ENCODE peak calls at places on chromosomes 11 and 22, in seven cellular contexts. K, T, B, Y, X, M and Q are unnamed samples.
A peak's percentile ranks its signal among the peaks of the same experiment; 100 is the strongest.

GRCh38 chr11:23263466-23263865 is 403.2 kb upstream of the CCDC179 start:
- DNase-seq in K (no peak), T (no peak), B (no peak), Y (no peak), X (no peak), M (no peak), Q (no peak)

GRCh38 chr11:9757809-9758675 is 94.2 kb downstream of the SWAP70 start:
- DNase-seq in K (peak; percentile 88), T (peak; percentile 73), B (peak; percentile 99), Y (peak; percentile 77), X (peak; percentile 72), M (peak; percentile 80), Q (peak; percentile 76)

GRCh38 chr22:21074092-21074715 is 28.5 kb downstream of the LRRC74B start:
- DNase-seq in K (no peak), T (peak; percentile 50), B (peak; percentile 45), Y (no peak), X (peak; percentile 83), M (no peak), Q (peak; percentile 62)

GRCh38 chr11:65864758-65865471 is 4.7 kb downstream of the MUS81 start:
- DNase-seq in K (peak; percentile 0), T (no peak), B (no peak), Y (no peak), X (no peak), M (no peak), Q (no peak)

GRCh38 chr11:91960770-91961169 is 263.8 kb upstream of the FAT3 start:
- DNase-seq in K (no peak), T (no peak), B (no peak), Y (no peak), X (no peak), M (no peak), Q (no peak)

GRCh38 chr22:31275576-31275975 is 16.7 kb downstream of the PIK3IP1 start:
- DNase-seq in K (no peak), T (no peak), B (no peak), Y (no peak), X (no peak), M (no peak), Q (no peak)

GRCh38 chr11:14812776-14813175 is 79.3 kb downstream of the CYP2R1 start:
- DNase-seq in K (peak; percentile 43), T (no peak), B (no peak), Y (no peak), X (peak; percentile 2), M (no peak), Q (no peak)

GRCh38 chr22:37344735-37345462 is 62.6 kb downstream of the CYTH4 start:
- DNase-seq in K (no peak), T (no peak), B (no peak), Y (no peak), X (no peak), M (no peak), Q (no peak)

GRCh38 chr22:32985899-32986772 is 72.0 kb downstream of the SYN3 start:
- DNase-seq in K (peak; percentile 88), T (peak; percentile 82), B (peak; percentile 67), Y (peak; percentile 8), X (peak; percentile 71), M (peak; percentile 85), Q (peak; percentile 82)

GRCh38 chr11:134418119-134418840 is 6.2 kb upstream of the B3GAT1 start:
- DNase-seq in K (peak; percentile 45), T (peak; percentile 19), B (no peak), Y (peak; percentile 2), X (peak; percentile 3), M (no peak), Q (no peak)

GRCh38 chr11:62713343-62713742 is 5.9 kb downstream of the GNG3 start:
- DNase-seq in K (no peak), T (no peak), B (peak; percentile 55), Y (no peak), X (no peak), M (no peak), Q (no peak)

GRCh38 chr11:78459738-78460137 is 42.1 kb upstream of the GAB2 start:
- DNase-seq in K (no peak), T (no peak), B (no peak), Y (peak; percentile 37), X (no peak), M (no peak), Q (no peak)

GRCh38 chr11:66071326-66071870 is 1.3 kb downstream of the PACS1 start:
- DNase-seq in K (no peak), T (no peak), B (no peak), Y (no peak), X (no peak), M (no peak), Q (no peak)

GRCh38 chr11:17552392-17553248 is 5.6 kb downstream of the OTOG start:
- DNase-seq in K (no peak), T (no peak), B (no peak), Y (peak; percentile 6), X (peak; percentile 14), M (no peak), Q (no peak)

GRCh38 chr22:45997077-45997774 is 20.3 kb upstream of the WNT7B start:
- DNase-seq in K (peak; percentile 62), T (peak; percentile 96), B (peak; percentile 28), Y (peak; percentile 98), X (peak; percentile 95), M (peak; percentile 63), Q (peak; percentile 97)

GRCh38 chr11:72100462-72100861 is 2.6 kb downstream of the LAMTOR1 start:
- DNase-seq in K (no peak), T (no peak), B (peak; percentile 59), Y (peak; percentile 44), X (no peak), M (no peak), Q (no peak)

GRCh38 chr22:21450320-21450831 is 16.8 kb upstream of the TMEM191C start:
- DNase-seq in K (peak; percentile 41), T (no peak), B (no peak), Y (no peak), X (no peak), M (peak; percentile 30), Q (no peak)

GRCh38 chr11:75869661-75870455 is 54.8 kb downstream of the UVRAG start:
- DNase-seq in K (no peak), T (no peak), B (no peak), Y (peak; percentile 14), X (no peak), M (no peak), Q (no peak)

GRCh38 chr22:37163618-37164534 is 14.2 kb upstream of the IL2RB start:
- DNase-seq in K (no peak), T (no peak), B (no peak), Y (no peak), X (no peak), M (no peak), Q (no peak)

GRCh38 chr11:114317738-114318137 is 21.5 kb downstream of the NNMT start:
- DNase-seq in K (peak; percentile 82), T (peak; percentile 61), B (no peak), Y (peak; percentile 73), X (peak; percentile 67), M (peak; percentile 80), Q (peak; percentile 69)

GRCh38 chr22:38233427-38233826 is 31.6 kb downstream of the MAFF start:
- DNase-seq in K (no peak), T (peak; percentile 52), B (no peak), Y (peak; percentile 32), X (peak; percentile 45), M (no peak), Q (no peak)

GRCh38 chr22:38177926-38178604 is 3.6 kb downstream of the PLA2G6 start:
- DNase-seq in K (peak; percentile 67), T (peak; percentile 83), B (peak; percentile 22), Y (peak; percentile 90), X (peak; percentile 89), M (no peak), Q (peak; percentile 96)

GRCh38 chr22:32776397-32776796 is 25.1 kb upstream of the TIMP3 start:
- DNase-seq in K (no peak), T (no peak), B (no peak), Y (no peak), X (no peak), M (no peak), Q (no peak)

GRCh38 chr11:17735823-17736772 is 1.5 kb downstream of the KCNC1 start:
- DNase-seq in K (peak; percentile 63), T (no peak), B (no peak), Y (no peak), X (no peak), M (peak; percentile 52), Q (no peak)

GRCh38 chr22:37896181-37896592 is 9.9 kb upstream of the MICALL1 start:
- DNase-seq in K (no peak), T (no peak), B (no peak), Y (peak; percentile 48), X (peak; percentile 33), M (peak; percentile 50), Q (peak; percentile 63)

GRCh38 chr11:8459711-8460399 is 134.2 kb downstream of the STK33 start:
- DNase-seq in K (no peak), T (no peak), B (no peak), Y (no peak), X (no peak), M (no peak), Q (no peak)

GRCh38 chr22:40747361-40747760 is 68.1 kb downstream of the MCHR1 start:
- DNase-seq in K (no peak), T (no peak), B (no peak), Y (no peak), X (no peak), M (no peak), Q (no peak)

GRCh38 chr11:72333657-72334056 is 89.7 kb upstream of the PHOX2A start:
- DNase-seq in K (peak; percentile 83), T (peak; percentile 10), B (peak; percentile 29), Y (no peak), X (no peak), M (peak; percentile 83), Q (peak; percentile 66)

GRCh38 chr11:57150454-57150917 is 31.3 kb upstream of the LRRC55 start:
- DNase-seq in K (no peak), T (peak; percentile 13), B (peak; percentile 25), Y (no peak), X (peak; percentile 1), M (no peak), Q (no peak)

GRCh38 chr11:71372693-71373657 is 75.2 kb downstream of the DHCR7 start:
- DNase-seq in K (peak; percentile 42), T (peak; percentile 56), B (no peak), Y (no peak), X (peak; percentile 50), M (no peak), Q (peak; percentile 31)

GRCh38 chr22:17912942-17913704 is 111.2 kb downstream of the MICAL3 start:
- DNase-seq in K (no peak), T (no peak), B (no peak), Y (no peak), X (no peak), M (no peak), Q (no peak)
- H3K9ac ChIP-seq in K (no peak overlapping the region), T (no peak overlapping the region), B (peak overlapping the region; percentile 10), Y (no peak overlapping the region), X (no peak overlapping the region), M (no peak overlapping the region), Q (no peak overlapping the region)

GRCh38 chr11:44892843-44893242 is 57.8 kb downstream of the TP53I11 start:
- DNase-seq in K (no peak), T (no peak), B (no peak), Y (no peak), X (no peak), M (no peak), Q (no peak)
- H3K9ac ChIP-seq in K (no peak overlapping the region), T (no peak overlapping the region), B (no peak overlapping the region), Y (no peak overlapping the region), X (no peak overlapping the region), M (no peak overlapping the region), Q (no peak overlapping the region)

GRCh38 chr11:131938321-131938751 is 567.9 kb downstream of the NTM start:
- DNase-seq in K (no peak), T (no peak), B (no peak), Y (no peak), X (no peak), M (no peak), Q (no peak)
- H3K9ac ChIP-seq in K (no peak overlapping the region), T (no peak overlapping the region), B (no peak overlapping the region), Y (no peak overlapping the region), X (no peak overlapping the region), M (no peak overlapping the region), Q (no peak overlapping the region)

GRCh38 chr11:986952-987305 is 49.6 kb downstream of the MUC6 start:
- DNase-seq in K (no peak), T (no peak), B (no peak), Y (no peak), X (no peak), M (no peak), Q (no peak)
- H3K9ac ChIP-seq in K (no peak overlapping the region), T (no peak overlapping the region), B (no peak overlapping the region), Y (no peak overlapping the region), X (no peak overlapping the region), M (no peak overlapping the region), Q (no peak overlapping the region)